ENCODE peak calls at places on chromosomes 1 and 21, in five cellular contexts. L is stimulated activated CD8-positive, alpha-beta memory T cell treated with anti-CD3 and anti-CD28 coated beads, Interleukin-12 subunit alpha, Interleukin-12 subunit beta, amount 100 ng/mL, for 1 hour; X is iris pigment epithelial cell; V is stimulated activated naive B cell treated with anti-CD40 and anti-IgM and Interleukin-4, amounts not matched to agents 10 μg/mL and 1 μg/mL and 100 μg/mL, for 72 hours; F is ureter. T is an unnamed sample.

GRCh38 chr1:230456478-230456877 is 30.3 kb upstream of the PGBD5 start:
- DNase-seq in V (no peak), X (no peak), F (no peak), L (no peak), T (no peak)

GRCh38 chr1:183812686-183813569 is 8.0 kb downstream of the RGL1 start:
- DNase-seq in F (no peak), L (no peak), X (peak), V (no peak), T (no peak)

GRCh38 chr1:240706150-240706904 is 94.4 kb upstream of the GREM2 start:
- DNase-seq in V (no peak), L (no peak), X (peak), F (no peak), T (no peak)

GRCh38 chr1:246043556-246043955 is 463.5 kb downstream of the SMYD3 start:
- DNase-seq in L (no peak), V (no peak), F (no peak), X (peak), T (no peak)

GRCh38 chr1:108082741-108083562 is 117.2 kb downstream of the SLC25A24 start:
- DNase-seq in L (no peak), F (no peak), V (no peak), X (no peak), T (no peak)

GRCh38 chr21:31180256-31181088 is 142.2 kb upstream of the KRTAP19-8 start:
- DNase-seq in V (no peak), F (no peak), X (peak), L (no peak), T (no peak)

GRCh38 chr1:110864260-110864659 is 8.7 kb upstream of the CD53 start:
- DNase-seq in L (no peak), V (no peak), X (no peak), F (no peak), T (no peak)

GRCh38 chr1:74767490-74767889 is 34.5 kb downstream of the TYW3 start:
- DNase-seq in V (no peak), F (no peak), X (peak), L (no peak), T (no peak)

GRCh38 chr21:46000731-46001641 is 19.4 kb downstream of the COL6A1 start:
- DNase-seq in V (no peak), L (no peak), X (no peak), F (peak), T (no peak)

GRCh38 chr1:23615423-23615822 is 56.1 kb upstream of the ID3 start:
- DNase-seq in V (no peak), X (no peak), F (no peak), L (no peak), T (no peak)

GRCh38 chr1:146016891-146017290 is 4.6 kb downstream of the HJV start:
- DNase-seq in V (no peak), X (no peak), F (no peak), L (no peak), T (no peak)

GRCh38 chr1:26705788-26706237 is 10.0 kb downstream of the ARID1A start:
- DNase-seq in V (no peak), X (peak), F (peak), L (no peak), T (no peak)

GRCh38 chr1:44366576-44366975 is 11.5 kb upstream of the ERI3 start:
- DNase-seq in V (no peak), X (no peak), F (no peak), L (no peak), T (no peak)

T was measured in hypothalamus.